ENCODE peak calls at places on chromosomes 4 and X, in four cellular contexts. V is HuH-7.5, M is NCI-H2081, F is activated T-cell treated with anti-CD3 and anti-CD28 coated beads for 48 hours. H is an unnamed sample.

GRCh38 chrX:87578978-87579377 is 61.4 kb downstream of the KLHL4 start:
- DNase-seq in V (no peak), M (no peak), F (no peak), H (no peak)

GRCh38 chrX:77771601-77772000 is 14.4 kb downstream of the ATRX start:
- DNase-seq in V (no peak), M (no peak), F (no peak), H (no peak)

GRCh38 chr4:30724217-30724616 is 4.0 kb downstream of the PCDH7 start:
- DNase-seq in V (no peak), M (no peak), F (no peak), H (no peak)

GRCh38 chr4:113784497-113785254 is 23.1 kb upstream of the CAMK2D start:
- DNase-seq in V (peak; percentile 16), M (no peak), F (no peak), H (no peak)

GRCh38 chr4:71520850-71521249 is 182.0 kb downstream of the SLC4A4 start:
- DNase-seq in V (no peak), M (no peak), F (no peak), H (no peak)

GRCh38 chr4:4950891-4951290 is 68.4 kb downstream of the CYTL1 start:
- DNase-seq in V (no peak), M (no peak), F (no peak), H (no peak)

GRCh38 chr4:159551268-159551667 is 448.4 kb downstream of the RAPGEF2 start:
- DNase-seq in V (no peak), M (no peak), F (no peak), H (no peak)

GRCh38 chrX:20016618-20016945 is 25.7 kb upstream of the BCLAF3 start:
- DNase-seq in V (no peak), M (no peak), F (no peak), H (no peak)

GRCh38 chr4:26206981-26207380 is 113.8 kb upstream of the RBPJ start:
- DNase-seq in V (no peak), M (no peak), F (no peak), H (peak; percentile 82)

GRCh38 chr4:1980561-1981041 is 28.2 kb downstream of the NELFA start:
- DNase-seq in V (no peak), M (no peak), F (no peak), H (no peak)

GRCh38 chr4:41725254-41725653 is 23.3 kb downstream of the PHOX2B start:
- DNase-seq in V (no peak), M (no peak), F (no peak), H (no peak)

GRCh38 chrX:102345916-102346315 is 93.9 kb downstream of the NXF2B start:
- DNase-seq in V (no peak), M (no peak), F (peak; percentile 30), H (no peak)

GRCh38 chr4:1776521-1777161 is 16.5 kb upstream of the FGFR3 start:
- DNase-seq in V (no peak), M (no peak), F (no peak), H (no peak)

GRCh38 chr4:7333801-7334421 is 100.8 kb downstream of the PSAPL1 start:
- DNase-seq in V (no peak), M (no peak), F (no peak), H (no peak)

GRCh38 chrX:9668537-9668936 is 97.1 kb downstream of the GPR143 start:
- DNase-seq in V (no peak), M (no peak), F (no peak), H (no peak)

GRCh38 chr4:168652818-168653217 is 156.0 kb downstream of the PALLD start:
- DNase-seq in V (no peak), M (no peak), F (no peak), H (no peak)

GRCh38 chr4:66565796-66566195 is 895.5 kb upstream of the EPHA5 start:
- DNase-seq in V (no peak), M (no peak), F (no peak), H (no peak)

GRCh38 chr4:2745981-2746806 is 9.9 kb downstream of the TNIP2 start:
- DNase-seq in V (no peak), M (no peak), F (peak; percentile 90), H (no peak)

GRCh38 chr4:138050601-138051000 is 191.5 kb downstream of the SLC7A11 start:
- DNase-seq in V (no peak), M (no peak), F (no peak), H (no peak)

GRCh38 chr4:6825403-6825802 is 42.9 kb downstream of the KIAA0232 start:
- DNase-seq in V (no peak), M (no peak), F (no peak), H (no peak)

GRCh38 chr4:76589872-76590846 is 155.1 kb downstream of the SHROOM3 start:
- DNase-seq in V (peak; percentile 55), M (no peak), F (no peak), H (no peak)

GRCh38 chr4:61201562-61202099 is 1.5 kb downstream of the ADGRL3 start:
- DNase-seq in V (peak; percentile 28), M (peak; percentile 36), F (no peak), H (no peak)

GRCh38 chr4:7422098-7422897 is 12.4 kb downstream of the PSAPL1 start:
- DNase-seq in V (no peak), M (no peak), F (no peak), H (no peak)

GRCh38 chr4:168856312-168856711 is 153.7 kb downstream of the CBR4 start:
- DNase-seq in V (no peak), M (no peak), F (no peak), H (no peak)

GRCh38 chr4:41613362-41613761 is 75.4 kb downstream of the LIMCH1 start:
- DNase-seq in V (no peak), M (no peak), F (no peak), H (no peak)

GRCh38 chr4:185488650-185489049 is 17.1 kb upstream of the CCDC110 start:
- DNase-seq in V (no peak), M (no peak), F (no peak), H (no peak)

H was measured in NCI-H2029 treated with DMSO at 0.1 percent for 48 hours.